ENCODE peak calls at places on chromosome 19, in eight cellular contexts. One of them, this sample, is unnamed.

GRCh38 chr19:1570836-1571235 is 2.7 kb upstream of the MEX3D start:
- DNase-seq in NCI-H1092: no peak
- DNase-seq in ELF-1: no peak
- DNase-seq in A549: no peak
- DNase-seq in stimulated activated CD4-positive, alpha-beta T cell treated with anti-CD3 and anti-CD28 coated beads, Interleukin-15, amount 100 ng/mL, for 1 hour: no peak
- DNase-seq in activated naive CD4-positive, alpha-beta T cell: no peak
- DNase-seq in body of pancreas: no peak
- DNase-seq in T-cell: no peak
- DNase-seq in this sample: no peak

GRCh38 chr19:8083141-8083540 is 30.6 kb downstream of the CCL25 start:
- DNase-seq in NCI-H1092: no peak
- DNase-seq in ELF-1: no peak
- DNase-seq in A549: no peak
- DNase-seq in stimulated activated CD4-positive, alpha-beta T cell treated with anti-CD3 and anti-CD28 coated beads, Interleukin-15, amount 100 ng/mL, for 1 hour: no peak
- DNase-seq in activated naive CD4-positive, alpha-beta T cell: no peak
- DNase-seq in body of pancreas: no peak
- DNase-seq in T-cell: no peak
- DNase-seq in this sample: no peak

GRCh38 chr19:47487551-47488515 is 3.8 kb upstream of the KPTN start:
- DNase-seq in NCI-H1092: no peak
- DNase-seq in ELF-1: no peak
- DNase-seq in A549: no peak
- DNase-seq in stimulated activated CD4-positive, alpha-beta T cell treated with anti-CD3 and anti-CD28 coated beads, Interleukin-15, amount 100 ng/mL, for 1 hour: no peak
- DNase-seq in activated naive CD4-positive, alpha-beta T cell: no peak
- DNase-seq in body of pancreas: no peak
- DNase-seq in T-cell: no peak
- DNase-seq in this sample: no peak

GRCh38 chr19:46963093-46963734 is 56.4 kb upstream of the NPAS1 start:
- DNase-seq in NCI-H1092: no peak
- DNase-seq in ELF-1: no peak
- DNase-seq in A549: no peak
- DNase-seq in stimulated activated CD4-positive, alpha-beta T cell treated with anti-CD3 and anti-CD28 coated beads, Interleukin-15, amount 100 ng/mL, for 1 hour: no peak
- DNase-seq in activated naive CD4-positive, alpha-beta T cell: no peak
- DNase-seq in body of pancreas: no peak
- DNase-seq in T-cell: no peak
- DNase-seq in this sample: no peak

GRCh38 chr19:57512845-57513244 is 13.1 kb downstream of the ZNF773 start:
- DNase-seq in NCI-H1092: no peak
- DNase-seq in ELF-1: no peak
- DNase-seq in A549: peak; percentile 60
- DNase-seq in stimulated activated CD4-positive, alpha-beta T cell treated with anti-CD3 and anti-CD28 coated beads, Interleukin-15, amount 100 ng/mL, for 1 hour: no peak
- DNase-seq in activated naive CD4-positive, alpha-beta T cell: no peak
- DNase-seq in body of pancreas: no peak
- DNase-seq in T-cell: no peak
- DNase-seq in this sample: no peak

GRCh38 chr19:30217461-30217860 is 154.7 kb upstream of the ZNF536 start:
- DNase-seq in NCI-H1092: no peak
- DNase-seq in ELF-1: no peak
- DNase-seq in A549: no peak
- DNase-seq in stimulated activated CD4-positive, alpha-beta T cell treated with anti-CD3 and anti-CD28 coated beads, Interleukin-15, amount 100 ng/mL, for 1 hour: no peak
- DNase-seq in activated naive CD4-positive, alpha-beta T cell: no peak
- DNase-seq in body of pancreas: no peak
- DNase-seq in T-cell: no peak
- DNase-seq in this sample: no peak

GRCh38 chr19:41595258-41595889 is 19.4 kb downstream of the CEACAM21 start:
- DNase-seq in NCI-H1092: peak; percentile 41
- DNase-seq in ELF-1: peak; percentile 5
- DNase-seq in A549: peak; percentile 88
- DNase-seq in stimulated activated CD4-positive, alpha-beta T cell treated with anti-CD3 and anti-CD28 coated beads, Interleukin-15, amount 100 ng/mL, for 1 hour: peak; percentile 50
- DNase-seq in activated naive CD4-positive, alpha-beta T cell: peak; percentile 23
- DNase-seq in body of pancreas: peak; percentile 65
- DNase-seq in T-cell: peak; percentile 45
- DNase-seq in this sample: peak; percentile 36

GRCh38 chr19:13077233-13077632 is 25.4 kb downstream of the LYL1 start:
- DNase-seq in NCI-H1092: no peak
- DNase-seq in ELF-1: no peak
- DNase-seq in A549: no peak
- DNase-seq in stimulated activated CD4-positive, alpha-beta T cell treated with anti-CD3 and anti-CD28 coated beads, Interleukin-15, amount 100 ng/mL, for 1 hour: no peak
- DNase-seq in activated naive CD4-positive, alpha-beta T cell: no peak
- DNase-seq in body of pancreas: no peak
- DNase-seq in T-cell: no peak
- DNase-seq in this sample: no peak

GRCh38 chr19:55345818-55346724 is 6.4 kb downstream of the KMT5C start:
- DNase-seq in NCI-H1092: no peak
- DNase-seq in ELF-1: no peak
- DNase-seq in A549: peak; percentile 72
- DNase-seq in stimulated activated CD4-positive, alpha-beta T cell treated with anti-CD3 and anti-CD28 coated beads, Interleukin-15, amount 100 ng/mL, for 1 hour: no peak
- DNase-seq in activated naive CD4-positive, alpha-beta T cell: no peak
- DNase-seq in body of pancreas: peak; percentile 38
- DNase-seq in T-cell: no peak
- DNase-seq in this sample: no peak

GRCh38 chr19:5974721-5975387 is 3.1 kb downstream of the RANBP3 start:
- DNase-seq in NCI-H1092: no peak
- DNase-seq in ELF-1: no peak
- DNase-seq in A549: no peak
- DNase-seq in stimulated activated CD4-positive, alpha-beta T cell treated with anti-CD3 and anti-CD28 coated beads, Interleukin-15, amount 100 ng/mL, for 1 hour: no peak
- DNase-seq in activated naive CD4-positive, alpha-beta T cell: no peak
- DNase-seq in body of pancreas: no peak
- DNase-seq in T-cell: no peak
- DNase-seq in this sample: no peak

GRCh38 chr19:11479470-11480080 is 1.3 kb downstream of the ELAVL3 start:
- DNase-seq in NCI-H1092: peak; percentile 52
- DNase-seq in ELF-1: peak; percentile 88
- DNase-seq in A549: no peak
- DNase-seq in stimulated activated CD4-positive, alpha-beta T cell treated with anti-CD3 and anti-CD28 coated beads, Interleukin-15, amount 100 ng/mL, for 1 hour: no peak
- DNase-seq in activated naive CD4-positive, alpha-beta T cell: no peak
- DNase-seq in body of pancreas: peak; percentile 27
- DNase-seq in T-cell: no peak
- DNase-seq in this sample: no peak

GRCh38 chr19:1090731-1091543 is 4.2 kb downstream of the POLR2E start:
- DNase-seq in NCI-H1092: no peak
- DNase-seq in ELF-1: no peak
- DNase-seq in A549: no peak
- DNase-seq in stimulated activated CD4-positive, alpha-beta T cell treated with anti-CD3 and anti-CD28 coated beads, Interleukin-15, amount 100 ng/mL, for 1 hour: no peak
- DNase-seq in activated naive CD4-positive, alpha-beta T cell: no peak
- DNase-seq in body of pancreas: no peak
- DNase-seq in T-cell: no peak
- DNase-seq in this sample: no peak

GRCh38 chr19:36101550-36102327 is 9.2 kb upstream of the OVOL3 start:
- DNase-seq in NCI-H1092: no peak
- DNase-seq in ELF-1: no peak
- DNase-seq in A549: no peak
- DNase-seq in stimulated activated CD4-positive, alpha-beta T cell treated with anti-CD3 and anti-CD28 coated beads, Interleukin-15, amount 100 ng/mL, for 1 hour: no peak
- DNase-seq in activated naive CD4-positive, alpha-beta T cell: no peak
- DNase-seq in body of pancreas: no peak
- DNase-seq in T-cell: no peak
- DNase-seq in this sample: no peak